ENCODE peak calls at places on chromosomes 3 and 15, in seven cellular contexts. One of them, this sample, is unnamed. For H3K4me1, the result is how much of the 10 kb centered on the place peaks cover.

GRCh38 chr3:126349071-126349470 is 8.1 kb downstream of the KLF15 start:
- DNase-seq in colonic mucosa: no peak
- DNase-seq in Peyer's patch: peak
- DNase-seq in pancreas: no peak
- DNase-seq in uterus: peak
- DNase-seq in CD8-positive, alpha-beta T cell: no peak
- DNase-seq in vagina: no peak
- DNase-seq in this sample: no peak

GRCh38 chr3:9951962-9952805 is at the start of gene PRRT3:
- DNase-seq in pancreas: peak
- DNase-seq in colonic mucosa: no peak
- DNase-seq in Peyer's patch: peak
- DNase-seq in vagina: no peak
- DNase-seq in uterus: no peak
- DNase-seq in CD8-positive, alpha-beta T cell: peak
- DNase-seq in this sample: peak

GRCh38 chr15:71757741-71758530 is 52.4 kb upstream of the NR2E3 start:
- DNase-seq in CD8-positive, alpha-beta T cell: no peak
- DNase-seq in pancreas: no peak
- DNase-seq in colonic mucosa: no peak
- DNase-seq in Peyer's patch: no peak
- DNase-seq in vagina: no peak
- DNase-seq in uterus: no peak
- DNase-seq in this sample: no peak

GRCh38 chr15:25624504-25625172 is 185.8 kb upstream of the UBE3A start:
- DNase-seq in colonic mucosa: no peak
- DNase-seq in pancreas: no peak
- DNase-seq in vagina: no peak
- DNase-seq in Peyer's patch: no peak
- DNase-seq in uterus: no peak
- DNase-seq in CD8-positive, alpha-beta T cell: no peak
- DNase-seq in this sample: no peak

GRCh38 chr15:45121020-45121419 is 6.9 kb downstream of the DUOXA2 start:
- DNase-seq in uterus: no peak
- DNase-seq in Peyer's patch: no peak
- DNase-seq in CD8-positive, alpha-beta T cell: no peak
- DNase-seq in colonic mucosa: no peak
- DNase-seq in pancreas: no peak
- DNase-seq in vagina: no peak
- DNase-seq in this sample: no peak

GRCh38 chr15:52503788-52504496 is 24.7 kb downstream of the MYO5A start:
- DNase-seq in colonic mucosa: no peak
- DNase-seq in pancreas: no peak
- DNase-seq in vagina: no peak
- DNase-seq in CD8-positive, alpha-beta T cell: no peak
- DNase-seq in uterus: no peak
- DNase-seq in Peyer's patch: no peak
- DNase-seq in this sample: peak

GRCh38 chr15:95304116-95304873 is 1026.2 kb upstream of the NR2F2 start:
- DNase-seq in colonic mucosa: no peak
- DNase-seq in vagina: no peak
- DNase-seq in pancreas: no peak
- DNase-seq in Peyer's patch: no peak
- DNase-seq in uterus: peak
- DNase-seq in CD8-positive, alpha-beta T cell: no peak
- DNase-seq in this sample: no peak

GRCh38 chr3:32401141-32401540 is 9.5 kb downstream of the CMTM7 start:
- DNase-seq in CD8-positive, alpha-beta T cell: no peak
- DNase-seq in uterus: no peak
- DNase-seq in pancreas: no peak
- DNase-seq in colonic mucosa: peak
- DNase-seq in Peyer's patch: no peak
- DNase-seq in vagina: no peak
- DNase-seq in this sample: no peak

GRCh38 chr3:172140499-172141391 is 101.4 kb downstream of the FNDC3B start:
- DNase-seq in uterus: peak
- DNase-seq in colonic mucosa: peak
- DNase-seq in vagina: no peak
- DNase-seq in CD8-positive, alpha-beta T cell: no peak
- DNase-seq in Peyer's patch: peak
- DNase-seq in pancreas: no peak
- DNase-seq in this sample: peak

GRCh38 chr3:59433546-59433945 is 383.7 kb upstream of the CFAP20DC start:
- DNase-seq in vagina: no peak
- DNase-seq in colonic mucosa: no peak
- DNase-seq in pancreas: no peak
- DNase-seq in uterus: no peak
- DNase-seq in CD8-positive, alpha-beta T cell: no peak
- DNase-seq in Peyer's patch: no peak
- DNase-seq in this sample: no peak

GRCh38 chr3:71962561-71963240 is 177.8 kb upstream of the PROK2 start:
- DNase-seq in Peyer's patch: no peak
- DNase-seq in pancreas: no peak
- DNase-seq in colonic mucosa: no peak
- DNase-seq in CD8-positive, alpha-beta T cell: no peak
- DNase-seq in vagina: no peak
- DNase-seq in uterus: no peak
- DNase-seq in this sample: no peak

GRCh38 chr3:187012609-187013051 is 82.3 kb downstream of the ST6GAL1 start:
- DNase-seq in colonic mucosa: no peak
- DNase-seq in vagina: no peak
- DNase-seq in Peyer's patch: peak
- DNase-seq in pancreas: no peak
- DNase-seq in uterus: no peak
- DNase-seq in CD8-positive, alpha-beta T cell: peak
- DNase-seq in this sample: no peak

GRCh38 chr3:43212914-43213611 is 73.3 kb upstream of the SNRK start:
- DNase-seq in Peyer's patch: no peak
- DNase-seq in colonic mucosa: no peak
- DNase-seq in pancreas: no peak
- DNase-seq in vagina: peak
- DNase-seq in CD8-positive, alpha-beta T cell: no peak
- DNase-seq in uterus: no peak
- DNase-seq in this sample: peak

GRCh38 chr3:197001106-197001971 is 28.3 kb downstream of the MELTF start:
- DNase-seq in pancreas: no peak
- DNase-seq in uterus: no peak
- DNase-seq in vagina: no peak
- DNase-seq in CD8-positive, alpha-beta T cell: no peak
- DNase-seq in Peyer's patch: no peak
- DNase-seq in colonic mucosa: no peak
- DNase-seq in this sample: no peak

GRCh38 chr3:178318957-178319528 is 217.2 kb upstream of the KCNMB2 start:
- DNase-seq in Peyer's patch: no peak
- DNase-seq in uterus: no peak
- DNase-seq in vagina: no peak
- DNase-seq in pancreas: no peak
- DNase-seq in CD8-positive, alpha-beta T cell: no peak
- DNase-seq in colonic mucosa: no peak
- DNase-seq in this sample: no peak

GRCh38 chr15:90342655-90343054 is 9.4 kb upstream of the ZNF774 start:
- DNase-seq in Peyer's patch: no peak
- DNase-seq in colonic mucosa: no peak
- DNase-seq in CD8-positive, alpha-beta T cell: no peak
- DNase-seq in vagina: no peak
- DNase-seq in uterus: no peak
- DNase-seq in pancreas: no peak
- DNase-seq in this sample: no peak

GRCh38 chr3:150238995-150239612 is 169.0 kb upstream of the TSC22D2 start:
- DNase-seq in vagina: no peak
- DNase-seq in uterus: no peak
- DNase-seq in pancreas: no peak
- DNase-seq in Peyer's patch: no peak
- DNase-seq in colonic mucosa: peak
- DNase-seq in CD8-positive, alpha-beta T cell: no peak
- DNase-seq in this sample: peak

GRCh38 chr15:74489518-74490338 is 28.8 kb upstream of the UBL7 start:
- DNase-seq in colonic mucosa: peak
- DNase-seq in uterus: peak
- DNase-seq in Peyer's patch: peak
- DNase-seq in CD8-positive, alpha-beta T cell: peak
- DNase-seq in pancreas: no peak
- DNase-seq in vagina: no peak
- DNase-seq in this sample: no peak

GRCh38 chr15:92623435-92623834 is 32.1 kb downstream of the FAM174B start:
- DNase-seq in vagina: no peak
- DNase-seq in uterus: no peak
- DNase-seq in CD8-positive, alpha-beta T cell: no peak
- DNase-seq in Peyer's patch: no peak
- DNase-seq in pancreas: peak
- DNase-seq in colonic mucosa: no peak
- DNase-seq in this sample: no peak

GRCh38 chr3:98545940-98546339 is 14.2 kb downstream of the GPR15 start:
- DNase-seq in vagina: no peak
- DNase-seq in uterus: no peak
- DNase-seq in colonic mucosa: no peak
- DNase-seq in CD8-positive, alpha-beta T cell: no peak
- DNase-seq in Peyer's patch: no peak
- DNase-seq in pancreas: no peak
- DNase-seq in this sample: no peak

GRCh38 chr3:117407317-117407716 is 697.7 kb downstream of the TUSC7 start:
- DNase-seq in uterus: no peak
- DNase-seq in colonic mucosa: no peak
- DNase-seq in CD8-positive, alpha-beta T cell: no peak
- DNase-seq in vagina: no peak
- DNase-seq in Peyer's patch: no peak
- DNase-seq in pancreas: no peak
- DNase-seq in this sample: peak

GRCh38 chr3:153169793-153170386 is 7.9 kb downstream of the RAP2B start:
- DNase-seq in uterus: no peak
- DNase-seq in colonic mucosa: no peak
- DNase-seq in Peyer's patch: no peak
- DNase-seq in pancreas: no peak
- DNase-seq in CD8-positive, alpha-beta T cell: no peak
- DNase-seq in vagina: no peak
- DNase-seq in this sample: no peak

GRCh38 chr3:115862824-115863223 is 239.5 kb downstream of the GAP43 start:
- DNase-seq in vagina: no peak
- DNase-seq in Peyer's patch: no peak
- DNase-seq in pancreas: no peak
- DNase-seq in CD8-positive, alpha-beta T cell: no peak
- DNase-seq in uterus: no peak
- DNase-seq in colonic mucosa: no peak
- DNase-seq in this sample: no peak

GRCh38 chr3:83216919-83217594 is 1455.6 kb upstream of the GBE1 start:
- DNase-seq in colonic mucosa: no peak
- DNase-seq in vagina: no peak
- DNase-seq in Peyer's patch: no peak
- DNase-seq in uterus: no peak
- DNase-seq in pancreas: no peak
- DNase-seq in CD8-positive, alpha-beta T cell: no peak
- DNase-seq in this sample: no peak

GRCh38 chr15:41445399-41445798 is 28.5 kb downstream of the RTF1 start:
- DNase-seq in CD8-positive, alpha-beta T cell: no peak
- DNase-seq in uterus: no peak
- DNase-seq in Peyer's patch: no peak
- DNase-seq in pancreas: no peak
- DNase-seq in colonic mucosa: no peak
- DNase-seq in vagina: no peak
- DNase-seq in this sample: no peak

GRCh38 chr3:72659609-72660008 is 188.6 kb downstream of the SHQ1 start:
- DNase-seq in CD8-positive, alpha-beta T cell: no peak
- DNase-seq in vagina: no peak
- DNase-seq in colonic mucosa: no peak
- DNase-seq in Peyer's patch: no peak
- DNase-seq in pancreas: peak
- DNase-seq in uterus: no peak
- DNase-seq in this sample: no peak

GRCh38 chr3:12454076-12454807 is 30.0 kb upstream of the TSEN2 start:
- DNase-seq in vagina: no peak
- DNase-seq in Peyer's patch: peak
- DNase-seq in colonic mucosa: no peak
- DNase-seq in pancreas: no peak
- DNase-seq in CD8-positive, alpha-beta T cell: no peak
- DNase-seq in uterus: no peak
- DNase-seq in this sample: peak
- TF ChIP-seq CTCF in vagina: no peak
- TF ChIP-seq CTCF in Peyer's patch: no peak
- TF ChIP-seq CTCF in colonic mucosa: no peak
- TF ChIP-seq CTCF in pancreas: no peak
- TF ChIP-seq CTCF in CD8-positive, alpha-beta T cell: no peak
- TF ChIP-seq CTCF in uterus: no peak
- TF ChIP-seq CTCF in this sample: no peak

DNA sequence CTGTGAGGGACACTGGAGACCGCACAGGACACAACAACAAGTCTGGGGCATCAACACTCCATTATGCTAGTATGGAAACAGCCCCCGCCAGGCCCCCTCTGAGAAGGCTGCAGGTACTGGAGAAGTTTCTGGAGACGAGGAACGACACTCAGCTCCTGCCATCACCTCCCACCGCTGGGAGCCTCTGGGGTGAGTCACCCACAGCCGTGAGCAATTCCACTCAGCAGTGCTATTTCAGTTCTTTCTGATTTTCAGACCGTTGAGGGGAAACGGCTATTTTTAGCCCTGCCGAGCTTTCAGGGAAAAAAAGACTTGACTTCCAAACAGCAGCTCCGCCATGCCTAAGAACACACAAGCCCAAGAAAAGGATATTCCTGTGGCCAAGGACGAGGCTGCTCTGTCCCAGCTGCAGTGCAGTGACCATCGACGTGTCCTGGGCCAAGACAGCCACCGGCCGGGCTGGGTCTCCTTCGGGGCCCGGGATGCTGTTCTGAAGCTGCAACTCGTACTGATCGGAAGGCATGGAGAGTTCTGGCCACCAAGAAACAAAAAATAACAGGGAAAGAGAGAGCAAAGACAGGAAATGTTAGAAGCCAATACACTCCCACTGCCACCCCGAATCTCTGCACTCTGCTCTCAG is 40.8 kb downstream of the NUP210 start:
- DNase-seq in Peyer's patch: no peak
- DNase-seq in CD8-positive, alpha-beta T cell: no peak
- DNase-seq in uterus: no peak
- DNase-seq in colonic mucosa: no peak
- DNase-seq in pancreas: no peak
- DNase-seq in vagina: no peak
- DNase-seq in this sample: peak
- H3K4me1 ChIP-seq in Peyer's patch: under half
- H3K4me1 ChIP-seq in CD8-positive, alpha-beta T cell: under half
- H3K4me1 ChIP-seq in uterus: under half
- H3K4me1 ChIP-seq in colonic mucosa: under half
- H3K4me1 ChIP-seq in pancreas: under half
- H3K4me1 ChIP-seq in vagina: under half
- H3K4me1 ChIP-seq in this sample: under half

GRCh38 chr3:28853830-28854229 is 427.0 kb upstream of the RBMS3 start:
- DNase-seq in CD8-positive, alpha-beta T cell: no peak
- DNase-seq in vagina: no peak
- DNase-seq in Peyer's patch: no peak
- DNase-seq in uterus: no peak
- DNase-seq in colonic mucosa: no peak
- DNase-seq in pancreas: no peak
- DNase-seq in this sample: no peak
- TF ChIP-seq CTCF in CD8-positive, alpha-beta T cell: no peak
- TF ChIP-seq CTCF in vagina: no peak
- TF ChIP-seq CTCF in Peyer's patch: no peak
- TF ChIP-seq CTCF in uterus: no peak
- TF ChIP-seq CTCF in colonic mucosa: no peak
- TF ChIP-seq CTCF in pancreas: no peak
- TF ChIP-seq CTCF in this sample: peak

GRCh38 chr3:141390747-141391146 is 22.4 kb downstream of the ZBTB38 start:
- DNase-seq in uterus: no peak
- DNase-seq in pancreas: no peak
- DNase-seq in CD8-positive, alpha-beta T cell: no peak
- DNase-seq in Peyer's patch: no peak
- DNase-seq in vagina: no peak
- DNase-seq in colonic mucosa: no peak
- DNase-seq in this sample: no peak
- H3K4me1 ChIP-seq in uterus: under half
- H3K4me1 ChIP-seq in pancreas: under half
- H3K4me1 ChIP-seq in CD8-positive, alpha-beta T cell: under half
- H3K4me1 ChIP-seq in Peyer's patch: under half
- H3K4me1 ChIP-seq in vagina: under half
- H3K4me1 ChIP-seq in colonic mucosa: under half
- H3K4me1 ChIP-seq in this sample: under half

GRCh38 chr3:138078901-138079344 is 36.5 kb downstream of the DZIP1L start:
- DNase-seq in vagina: no peak
- DNase-seq in CD8-positive, alpha-beta T cell: no peak
- DNase-seq in pancreas: no peak
- DNase-seq in colonic mucosa: no peak
- DNase-seq in uterus: no peak
- DNase-seq in Peyer's patch: no peak
- DNase-seq in this sample: peak
- TF ChIP-seq CTCF in vagina: no peak
- TF ChIP-seq CTCF in CD8-positive, alpha-beta T cell: no peak
- TF ChIP-seq CTCF in pancreas: no peak
- TF ChIP-seq CTCF in colonic mucosa: no peak
- TF ChIP-seq CTCF in uterus: no peak
- TF ChIP-seq CTCF in Peyer's patch: no peak
- TF ChIP-seq CTCF in this sample: no peak

This sample was measured in foreskin keratinocyte.